ENCODE peak calls at places on chromosomes 1 and 21, in seven cellular contexts. One of them, this sample, is unnamed.

GRCh38 chr21:29800051-29800450 is 139.7 kb downstream of the GRIK1 start:
- DNase-seq in NCI-H1930: no peak
- DNase-seq in NCI-H524: no peak
- DNase-seq in NCI-H510A treated with DMSO at 0.1 percent for 48 hours: no peak
- DNase-seq in astrocyte: no peak
- DNase-seq in activated CD4-positive, alpha-beta T cell treated with anti-CD3 and anti-CD28 coated beads for 24 hours: no peak
- DNase-seq in HEK293T: no peak
- DNase-seq in this sample: no peak

GRCh38 chr1:116825400-116825734 is 71.1 kb downstream of the CD2 start:
- DNase-seq in activated CD4-positive, alpha-beta T cell treated with anti-CD3 and anti-CD28 coated beads for 24 hours: no peak
- DNase-seq in NCI-H510A treated with DMSO at 0.1 percent for 48 hours: no peak
- DNase-seq in NCI-H1930: no peak
- DNase-seq in NCI-H524: peak; percentile 91
- DNase-seq in astrocyte: no peak
- DNase-seq in HEK293T: peak; percentile 39
- DNase-seq in this sample: no peak

GRCh38 chr1:164382384-164382783 is 176.6 kb upstream of the PBX1 start:
- DNase-seq in astrocyte: no peak
- DNase-seq in activated CD4-positive, alpha-beta T cell treated with anti-CD3 and anti-CD28 coated beads for 24 hours: no peak
- DNase-seq in NCI-H524: peak; percentile 79
- DNase-seq in NCI-H510A treated with DMSO at 0.1 percent for 48 hours: peak; percentile 51
- DNase-seq in HEK293T: no peak
- DNase-seq in NCI-H1930: no peak
- DNase-seq in this sample: no peak

GRCh38 chr1:214793708-214794107 is 190.7 kb downstream of the CENPF start:
- DNase-seq in activated CD4-positive, alpha-beta T cell treated with anti-CD3 and anti-CD28 coated beads for 24 hours: no peak
- DNase-seq in HEK293T: no peak
- DNase-seq in astrocyte: no peak
- DNase-seq in NCI-H524: no peak
- DNase-seq in NCI-H1930: no peak
- DNase-seq in NCI-H510A treated with DMSO at 0.1 percent for 48 hours: no peak
- DNase-seq in this sample: no peak

GRCh38 chr1:201461193-201461657 is 7.8 kb downstream of the PHLDA3 start:
- DNase-seq in NCI-H510A treated with DMSO at 0.1 percent for 48 hours: peak; percentile 64
- DNase-seq in NCI-H524: no peak
- DNase-seq in HEK293T: no peak
- DNase-seq in activated CD4-positive, alpha-beta T cell treated with anti-CD3 and anti-CD28 coated beads for 24 hours: no peak
- DNase-seq in NCI-H1930: no peak
- DNase-seq in astrocyte: peak; percentile 97
- DNase-seq in this sample: no peak

GRCh38 chr1:22471078-22471477 is 19.4 kb downstream of the ZBTB40 start:
- DNase-seq in NCI-H524: peak; percentile 41
- DNase-seq in NCI-H1930: no peak
- DNase-seq in astrocyte: peak; percentile 64
- DNase-seq in activated CD4-positive, alpha-beta T cell treated with anti-CD3 and anti-CD28 coated beads for 24 hours: no peak
- DNase-seq in NCI-H510A treated with DMSO at 0.1 percent for 48 hours: no peak
- DNase-seq in HEK293T: no peak
- DNase-seq in this sample: no peak

GRCh38 chr1:244761279-244761678 is 74.2 kb upstream of the COX20 start:
- DNase-seq in NCI-H1930: no peak
- DNase-seq in astrocyte: no peak
- DNase-seq in NCI-H510A treated with DMSO at 0.1 percent for 48 hours: no peak
- DNase-seq in HEK293T: no peak
- DNase-seq in activated CD4-positive, alpha-beta T cell treated with anti-CD3 and anti-CD28 coated beads for 24 hours: no peak
- DNase-seq in NCI-H524: peak; percentile 9
- DNase-seq in this sample: no peak

GRCh38 chr1:108609483-108610066 is 49.7 kb downstream of the EEIG2 start:
- DNase-seq in astrocyte: no peak
- DNase-seq in NCI-H524: peak; percentile 75
- DNase-seq in activated CD4-positive, alpha-beta T cell treated with anti-CD3 and anti-CD28 coated beads for 24 hours: no peak
- DNase-seq in NCI-H1930: no peak
- DNase-seq in NCI-H510A treated with DMSO at 0.1 percent for 48 hours: peak; percentile 86
- DNase-seq in HEK293T: no peak
- DNase-seq in this sample: no peak

GRCh38 chr1:27517907-27518718 is 28.1 kb upstream of the WASF2 start:
- DNase-seq in activated CD4-positive, alpha-beta T cell treated with anti-CD3 and anti-CD28 coated beads for 24 hours: no peak
- DNase-seq in HEK293T: no peak
- DNase-seq in NCI-H510A treated with DMSO at 0.1 percent for 48 hours: peak; percentile 33
- DNase-seq in NCI-H524: no peak
- DNase-seq in NCI-H1930: no peak
- DNase-seq in astrocyte: no peak
- DNase-seq in this sample: no peak

GRCh38 chr21:20647603-20648002 is 350.6 kb upstream of the NCAM2 start:
- DNase-seq in NCI-H1930: no peak
- DNase-seq in HEK293T: no peak
- DNase-seq in NCI-H524: no peak
- DNase-seq in NCI-H510A treated with DMSO at 0.1 percent for 48 hours: no peak
- DNase-seq in astrocyte: no peak
- DNase-seq in activated CD4-positive, alpha-beta T cell treated with anti-CD3 and anti-CD28 coated beads for 24 hours: no peak
- DNase-seq in this sample: no peak

GRCh38 chr21:46060596-46061061 is 37.3 kb upstream of the COL6A2 start:
- DNase-seq in HEK293T: no peak
- DNase-seq in activated CD4-positive, alpha-beta T cell treated with anti-CD3 and anti-CD28 coated beads for 24 hours: no peak
- DNase-seq in astrocyte: peak; percentile 99
- DNase-seq in NCI-H510A treated with DMSO at 0.1 percent for 48 hours: no peak
- DNase-seq in NCI-H524: no peak
- DNase-seq in NCI-H1930: no peak
- DNase-seq in this sample: no peak

GRCh38 chr21:39317134-39318090 is 4.0 kb upstream of the BRWD1 start:
- DNase-seq in NCI-H524: no peak
- DNase-seq in astrocyte: no peak
- DNase-seq in activated CD4-positive, alpha-beta T cell treated with anti-CD3 and anti-CD28 coated beads for 24 hours: no peak
- DNase-seq in NCI-H1930: no peak
- DNase-seq in HEK293T: no peak
- DNase-seq in NCI-H510A treated with DMSO at 0.1 percent for 48 hours: no peak
- DNase-seq in this sample: no peak

GRCh38 chr1:31413405-31414005 is 492 bp downstream of the SERINC2 start:
- DNase-seq in NCI-H1930: no peak
- DNase-seq in NCI-H524: peak; percentile 31
- DNase-seq in astrocyte: no peak
- DNase-seq in NCI-H510A treated with DMSO at 0.1 percent for 48 hours: peak; percentile 37
- DNase-seq in activated CD4-positive, alpha-beta T cell treated with anti-CD3 and anti-CD28 coated beads for 24 hours: no peak
- DNase-seq in HEK293T: peak; percentile 68
- DNase-seq in this sample: no peak

GRCh38 chr1:183032122-183032921 is 9.1 kb downstream of the LAMC1 start:
- DNase-seq in NCI-H1930: no peak
- DNase-seq in activated CD4-positive, alpha-beta T cell treated with anti-CD3 and anti-CD28 coated beads for 24 hours: no peak
- DNase-seq in NCI-H524: no peak
- DNase-seq in astrocyte: no peak
- DNase-seq in HEK293T: no peak
- DNase-seq in NCI-H510A treated with DMSO at 0.1 percent for 48 hours: no peak
- DNase-seq in this sample: no peak

GRCh38 chr1:29958271-29958670 is 721.9 kb downstream of the PTPRU start:
- DNase-seq in NCI-H510A treated with DMSO at 0.1 percent for 48 hours: no peak
- DNase-seq in activated CD4-positive, alpha-beta T cell treated with anti-CD3 and anti-CD28 coated beads for 24 hours: no peak
- DNase-seq in HEK293T: no peak
- DNase-seq in NCI-H1930: no peak
- DNase-seq in astrocyte: no peak
- DNase-seq in NCI-H524: no peak
- DNase-seq in this sample: no peak

GRCh38 chr21:17783816-17784598 is 35.1 kb downstream of the C21orf91 start:
- DNase-seq in NCI-H510A treated with DMSO at 0.1 percent for 48 hours: no peak
- DNase-seq in astrocyte: no peak
- DNase-seq in activated CD4-positive, alpha-beta T cell treated with anti-CD3 and anti-CD28 coated beads for 24 hours: no peak
- DNase-seq in NCI-H524: no peak
- DNase-seq in NCI-H1930: no peak
- DNase-seq in HEK293T: no peak
- DNase-seq in this sample: no peak

GRCh38 chr1:180154003-180154324 is 705 bp upstream of the QSOX1 start:
- DNase-seq in astrocyte: no peak
- DNase-seq in NCI-H524: no peak
- DNase-seq in NCI-H1930: no peak
- DNase-seq in NCI-H510A treated with DMSO at 0.1 percent for 48 hours: no peak
- DNase-seq in HEK293T: no peak
- DNase-seq in activated CD4-positive, alpha-beta T cell treated with anti-CD3 and anti-CD28 coated beads for 24 hours: no peak
- DNase-seq in this sample: no peak

GRCh38 chr21:44846485-44847260 is 26.8 kb downstream of the PTTG1IP start:
- DNase-seq in activated CD4-positive, alpha-beta T cell treated with anti-CD3 and anti-CD28 coated beads for 24 hours: peak; percentile 23
- DNase-seq in NCI-H1930: no peak
- DNase-seq in astrocyte: peak; percentile 44
- DNase-seq in NCI-H510A treated with DMSO at 0.1 percent for 48 hours: no peak
- DNase-seq in NCI-H524: no peak
- DNase-seq in HEK293T: no peak
- DNase-seq in this sample: peak; percentile 62

GRCh38 chr1:76336951-76337371 is 262.4 kb downstream of the ST6GALNAC3 start:
- DNase-seq in HEK293T: peak; percentile 27
- DNase-seq in NCI-H510A treated with DMSO at 0.1 percent for 48 hours: peak; percentile 52
- DNase-seq in astrocyte: peak; percentile 80
- DNase-seq in NCI-H524: peak; percentile 86
- DNase-seq in NCI-H1930: no peak
- DNase-seq in activated CD4-positive, alpha-beta T cell treated with anti-CD3 and anti-CD28 coated beads for 24 hours: no peak
- DNase-seq in this sample: no peak

GRCh38 chr1:29029652-29030051 is 94.1 kb downstream of the TMEM200B start:
- DNase-seq in activated CD4-positive, alpha-beta T cell treated with anti-CD3 and anti-CD28 coated beads for 24 hours: no peak
- DNase-seq in HEK293T: no peak
- DNase-seq in NCI-H510A treated with DMSO at 0.1 percent for 48 hours: no peak
- DNase-seq in NCI-H1930: peak; percentile 89
- DNase-seq in NCI-H524: peak; percentile 94
- DNase-seq in astrocyte: no peak
- DNase-seq in this sample: no peak

GRCh38 chr1:156475568-156476500 is 24.7 kb downstream of the MEF2D start:
- DNase-seq in HEK293T: no peak
- DNase-seq in activated CD4-positive, alpha-beta T cell treated with anti-CD3 and anti-CD28 coated beads for 24 hours: no peak
- DNase-seq in NCI-H524: no peak
- DNase-seq in NCI-H1930: no peak
- DNase-seq in NCI-H510A treated with DMSO at 0.1 percent for 48 hours: peak; percentile 44
- DNase-seq in astrocyte: peak; percentile 59
- DNase-seq in this sample: no peak

GRCh38 chr1:30696831-30697230 is 26.6 kb downstream of the MATN1 start:
- DNase-seq in HEK293T: no peak
- DNase-seq in astrocyte: no peak
- DNase-seq in NCI-H1930: no peak
- DNase-seq in NCI-H510A treated with DMSO at 0.1 percent for 48 hours: no peak
- DNase-seq in NCI-H524: no peak
- DNase-seq in activated CD4-positive, alpha-beta T cell treated with anti-CD3 and anti-CD28 coated beads for 24 hours: no peak
- DNase-seq in this sample: no peak

GRCh38 chr1:158687037-158687436 is 522 bp upstream of the SPTA1 start:
- DNase-seq in HEK293T: no peak
- DNase-seq in astrocyte: no peak
- DNase-seq in NCI-H510A treated with DMSO at 0.1 percent for 48 hours: no peak
- DNase-seq in NCI-H524: no peak
- DNase-seq in activated CD4-positive, alpha-beta T cell treated with anti-CD3 and anti-CD28 coated beads for 24 hours: no peak
- DNase-seq in NCI-H1930: no peak
- DNase-seq in this sample: no peak

GRCh38 chr1:100538935-100539835 is 1.2 kb downstream of the GPR88 start:
- DNase-seq in activated CD4-positive, alpha-beta T cell treated with anti-CD3 and anti-CD28 coated beads for 24 hours: no peak
- DNase-seq in HEK293T: peak; percentile 56
- DNase-seq in astrocyte: no peak
- DNase-seq in NCI-H1930: peak; percentile 45
- DNase-seq in NCI-H524: peak; percentile 46
- DNase-seq in NCI-H510A treated with DMSO at 0.1 percent for 48 hours: no peak
- DNase-seq in this sample: peak; percentile 53

GRCh38 chr1:205066221-205066818 is 17.9 kb downstream of the TMEM81 start:
- DNase-seq in astrocyte: no peak
- DNase-seq in NCI-H510A treated with DMSO at 0.1 percent for 48 hours: no peak
- DNase-seq in HEK293T: no peak
- DNase-seq in NCI-H1930: no peak
- DNase-seq in activated CD4-positive, alpha-beta T cell treated with anti-CD3 and anti-CD28 coated beads for 24 hours: no peak
- DNase-seq in NCI-H524: no peak
- DNase-seq in this sample: no peak

GRCh38 chr1:236015539-236015938 is 49.4 kb downstream of the NID1 start:
- DNase-seq in NCI-H524: no peak
- DNase-seq in activated CD4-positive, alpha-beta T cell treated with anti-CD3 and anti-CD28 coated beads for 24 hours: no peak
- DNase-seq in HEK293T: no peak
- DNase-seq in NCI-H510A treated with DMSO at 0.1 percent for 48 hours: no peak
- DNase-seq in NCI-H1930: no peak
- DNase-seq in astrocyte: no peak
- DNase-seq in this sample: no peak

GRCh38 chr21:25424674-25425073 is 182.6 kb downstream of the MRPL39 start:
- DNase-seq in activated CD4-positive, alpha-beta T cell treated with anti-CD3 and anti-CD28 coated beads for 24 hours: no peak
- DNase-seq in NCI-H510A treated with DMSO at 0.1 percent for 48 hours: no peak
- DNase-seq in HEK293T: no peak
- DNase-seq in NCI-H1930: no peak
- DNase-seq in NCI-H524: no peak
- DNase-seq in astrocyte: no peak
- DNase-seq in this sample: no peak

GRCh38 chr21:40466893-40467483 is 380.0 kb downstream of the DSCAM start:
- DNase-seq in NCI-H1930: peak; percentile 23
- DNase-seq in HEK293T: no peak
- DNase-seq in activated CD4-positive, alpha-beta T cell treated with anti-CD3 and anti-CD28 coated beads for 24 hours: no peak
- DNase-seq in NCI-H524: peak; percentile 59
- DNase-seq in astrocyte: peak; percentile 12
- DNase-seq in NCI-H510A treated with DMSO at 0.1 percent for 48 hours: peak; percentile 39
- DNase-seq in this sample: no peak

GRCh38 chr1:167938083-167938482 is 1.2 kb upstream of the MPC2 start:
- DNase-seq in HEK293T: no peak
- DNase-seq in NCI-H510A treated with DMSO at 0.1 percent for 48 hours: peak; percentile 26
- DNase-seq in NCI-H1930: no peak
- DNase-seq in NCI-H524: peak; percentile 37
- DNase-seq in astrocyte: no peak
- DNase-seq in activated CD4-positive, alpha-beta T cell treated with anti-CD3 and anti-CD28 coated beads for 24 hours: no peak
- DNase-seq in this sample: no peak

GRCh38 chr1:203704120-203704519 is 60.9 kb upstream of the LAX1 start:
- DNase-seq in NCI-H510A treated with DMSO at 0.1 percent for 48 hours: no peak
- DNase-seq in HEK293T: no peak
- DNase-seq in astrocyte: no peak
- DNase-seq in NCI-H1930: no peak
- DNase-seq in activated CD4-positive, alpha-beta T cell treated with anti-CD3 and anti-CD28 coated beads for 24 hours: no peak
- DNase-seq in NCI-H524: no peak
- DNase-seq in this sample: no peak

GRCh38 chr1:40140211-40140709 is 20.9 kb upstream of the RLF start:
- DNase-seq in activated CD4-positive, alpha-beta T cell treated with anti-CD3 and anti-CD28 coated beads for 24 hours: no peak
- DNase-seq in astrocyte: peak; percentile 29
- DNase-seq in NCI-H524: no peak
- DNase-seq in HEK293T: no peak
- DNase-seq in NCI-H1930: no peak
- DNase-seq in NCI-H510A treated with DMSO at 0.1 percent for 48 hours: no peak
- DNase-seq in this sample: no peak

GRCh38 chr1:102434421-102434820 is 437.7 kb upstream of the OLFM3 start:
- DNase-seq in astrocyte: no peak
- DNase-seq in NCI-H1930: peak; percentile 1
- DNase-seq in activated CD4-positive, alpha-beta T cell treated with anti-CD3 and anti-CD28 coated beads for 24 hours: no peak
- DNase-seq in NCI-H510A treated with DMSO at 0.1 percent for 48 hours: no peak
- DNase-seq in HEK293T: peak; percentile 13
- DNase-seq in NCI-H524: peak; percentile 64
- DNase-seq in this sample: peak; percentile 11

GRCh38 chr1:172254521-172255222 is 165.8 kb upstream of the C1orf105 start:
- DNase-seq in activated CD4-positive, alpha-beta T cell treated with anti-CD3 and anti-CD28 coated beads for 24 hours: no peak
- DNase-seq in NCI-H1930: no peak
- DNase-seq in astrocyte: peak; percentile 97
- DNase-seq in NCI-H510A treated with DMSO at 0.1 percent for 48 hours: no peak
- DNase-seq in HEK293T: no peak
- DNase-seq in NCI-H524: no peak
- DNase-seq in this sample: no peak

GRCh38 chr1:17635811-17636210 is 96.3 kb downstream of the ARHGEF10L start:
- DNase-seq in NCI-H510A treated with DMSO at 0.1 percent for 48 hours: no peak
- DNase-seq in NCI-H524: no peak
- DNase-seq in HEK293T: no peak
- DNase-seq in NCI-H1930: no peak
- DNase-seq in astrocyte: no peak
- DNase-seq in activated CD4-positive, alpha-beta T cell treated with anti-CD3 and anti-CD28 coated beads for 24 hours: no peak
- DNase-seq in this sample: no peak

GRCh38 chr1:6560267-6560666 is 5.2 kb downstream of the TAS1R1 start:
- DNase-seq in activated CD4-positive, alpha-beta T cell treated with anti-CD3 and anti-CD28 coated beads for 24 hours: no peak
- DNase-seq in NCI-H524: peak; percentile 17
- DNase-seq in NCI-H510A treated with DMSO at 0.1 percent for 48 hours: no peak
- DNase-seq in NCI-H1930: no peak
- DNase-seq in astrocyte: no peak
- DNase-seq in HEK293T: no peak
- DNase-seq in this sample: no peak

GRCh38 chr1:203628997-203629508 is 2.4 kb downstream of the ATP2B4 start:
- DNase-seq in NCI-H1930: no peak
- DNase-seq in astrocyte: no peak
- DNase-seq in HEK293T: no peak
- DNase-seq in activated CD4-positive, alpha-beta T cell treated with anti-CD3 and anti-CD28 coated beads for 24 hours: no peak
- DNase-seq in NCI-H524: no peak
- DNase-seq in NCI-H510A treated with DMSO at 0.1 percent for 48 hours: no peak
- DNase-seq in this sample: no peak

GRCh38 chr1:19892628-19893168 is 10.5 kb downstream of the OTUD3 start:
- DNase-seq in HEK293T: no peak
- DNase-seq in NCI-H510A treated with DMSO at 0.1 percent for 48 hours: no peak
- DNase-seq in astrocyte: peak; percentile 12
- DNase-seq in NCI-H1930: no peak
- DNase-seq in NCI-H524: no peak
- DNase-seq in activated CD4-positive, alpha-beta T cell treated with anti-CD3 and anti-CD28 coated beads for 24 hours: no peak
- DNase-seq in this sample: no peak

GRCh38 chr1:16387201-16388185 is 20.5 kb downstream of the SZRD1 start:
- DNase-seq in NCI-H1930: no peak
- DNase-seq in NCI-H524: no peak
- DNase-seq in NCI-H510A treated with DMSO at 0.1 percent for 48 hours: no peak
- DNase-seq in HEK293T: no peak
- DNase-seq in activated CD4-positive, alpha-beta T cell treated with anti-CD3 and anti-CD28 coated beads for 24 hours: no peak
- DNase-seq in astrocyte: peak; percentile 35
- DNase-seq in this sample: peak; percentile 52